ENCODE peak calls at places on chromosomes 16 and 17, in seven cellular contexts. E is vagina, N is IMR-90, B is heart left ventricle, S is left lung, A is Peyer's patch, I is esophagus squamous epithelium. Q is an unnamed sample.

GRCh38 chr16:1823821-1824220 is 2.8 kb downstream of the HAGH start:
- DNase-seq in E (no peak), N (peak), B (no peak), S (no peak), A (peak), I (no peak), Q (peak)

GRCh38 chr16:85750021-85750826 is 672 bp downstream of the C16orf74 start:
- DNase-seq in E (no peak), N (peak), B (no peak), S (peak), A (peak), I (no peak), Q (peak)

GRCh38 chr16:27444015-27444414 is 42.0 kb downstream of the IL21R start:
- DNase-seq in E (no peak), N (peak), B (no peak), S (peak), A (no peak), I (no peak), Q (peak)

GRCh38 chr16:86391987-86392386 is 118.3 kb upstream of the FOXF1 start:
- DNase-seq in E (no peak), N (peak), B (no peak), S (no peak), A (no peak), I (no peak), Q (no peak)

GRCh38 chr16:79605999-79606398 is 5.5 kb upstream of the MAF start:
- DNase-seq in E (peak), N (no peak), B (no peak), S (no peak), A (no peak), I (no peak), Q (peak)

GRCh38 chr17:46995841-46996571 is 17.0 kb upstream of the RPRML start:
- DNase-seq in E (no peak), N (peak), B (no peak), S (no peak), A (no peak), I (no peak), Q (peak)

GRCh38 chr17:63598284-63598683 is 2.4 kb upstream of the TACO1 start:
- DNase-seq in E (no peak), N (no peak), B (no peak), S (no peak), A (no peak), I (no peak), Q (no peak)

GRCh38 chr17:4433515-4434031 is at the start of gene SPNS3:
- DNase-seq in E (no peak), N (no peak), B (peak), S (no peak), A (peak), I (no peak), Q (no peak)

GRCh38 chr17:42438600-42439567 is 15.8 kb upstream of the CAVIN1 start:
- DNase-seq in E (no peak), N (no peak), B (no peak), S (peak), A (peak), I (no peak), Q (no peak)

GRCh38 chr17:10792156-10792555 is 11.7 kb downstream of the TMEM238L start:
- DNase-seq in E (no peak), N (no peak), B (no peak), S (no peak), A (peak), I (no peak), Q (no peak)

GRCh38 chr17:10790491-10791401 is 13.2 kb downstream of the TMEM238L start:
- DNase-seq in E (no peak), N (no peak), B (no peak), S (no peak), A (peak), I (no peak), Q (peak)

GRCh38 chr17:10787306-10788020 is 16.4 kb downstream of the TMEM238L start:
- DNase-seq in E (no peak), N (no peak), B (no peak), S (no peak), A (peak), I (no peak), Q (no peak)

GRCh38 chr17:10793256-10793655 is 10.6 kb downstream of the TMEM238L start:
- DNase-seq in E (no peak), N (no peak), B (no peak), S (no peak), A (peak), I (no peak), Q (no peak)

GRCh38 chr17:10789694-10790271 is 14.1 kb downstream of the TMEM238L start:
- DNase-seq in E (no peak), N (no peak), B (no peak), S (no peak), A (peak), I (no peak), Q (no peak)
- H3K27ac ChIP-seq in E (peak), N (no peak), B (no peak), S (no peak), A (peak), I (peak), Q (no peak)

GRCh38 chr16:56673916-56674315 is 4.3 kb downstream of the MT1H start:
- DNase-seq in E (no peak), N (peak), B (no peak), S (no peak), A (no peak), I (no peak), Q (no peak)
- TF ChIP-seq CTCF in E (peak), N (peak), B (peak), S (peak), A (no peak), I (peak), Q (no peak)

GRCh38 chr16:21626659-21627277 is 25.6 kb downstream of the IGSF6 start:
- DNase-seq in E (no peak), N (peak), B (no peak), S (no peak), A (no peak), I (no peak), Q (peak)
- H3K27ac ChIP-seq in E (peak), N (peak), B (no peak), S (peak), A (peak), I (peak), Q (no peak)

DNA sequence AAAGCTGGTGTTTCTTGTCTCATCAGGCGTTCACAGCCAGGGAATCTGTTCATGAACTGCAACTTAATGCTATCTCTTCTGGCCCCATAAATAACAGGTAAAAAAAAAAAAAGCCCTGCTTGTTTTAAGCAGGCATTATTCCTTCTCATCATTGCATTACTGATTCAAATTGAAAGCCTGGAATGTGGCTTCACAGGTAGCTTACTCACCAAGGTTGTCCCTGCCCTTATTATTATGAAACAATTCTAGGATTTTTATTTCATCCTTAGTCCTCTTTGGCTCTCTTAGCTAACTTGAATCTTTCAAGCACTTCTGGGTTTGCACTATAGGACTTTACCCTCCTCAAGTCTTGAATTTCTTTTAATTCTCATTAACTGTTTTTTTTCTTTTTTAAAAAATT is 113.3 kb downstream of the CNTNAP4 start:
- DNase-seq in E (no peak), N (no peak), B (no peak), S (no peak), A (no peak), I (no peak), Q (no peak)
- TF ChIP-seq CTCF in E (no peak), N (no peak), B (no peak), S (no peak), A (no peak), I (no peak), Q (no peak)

GRCh38 chr17:28944862-28945741 is 6.2 kb downstream of the PHF12 start:
- DNase-seq in E (no peak), N (peak), B (no peak), S (no peak), A (peak), I (no peak), Q (no peak)
- H3K27ac ChIP-seq in E (no peak), N (peak), B (peak), S (no peak), A (no peak), I (no peak), Q (peak)

Q was measured in RWPE1.